ENCODE peak calls at places on chromosomes 2 and 18, in six cellular contexts. R is H9, D is neuronal stem cell, F is mesenchymal stem cell, B is H1, G is trophoblast cell. L is an unnamed sample.
A peak's percentile ranks its signal among the peaks of the same experiment; 100 is the strongest.

GRCh38 chr2:10449481-10449831 is 1.3 kb upstream of the ODC1 start:
- DNase-seq in R (no peak), B (no peak), G (no peak), D (no peak), F (no peak), L (no peak)

GRCh38 chr2:235041221-235041917 is 89.6 kb downstream of the SH3BP4 start:
- DNase-seq in R (no peak), D (no peak), G (no peak), F (no peak), B (no peak), L (no peak)

GRCh38 chr18:41965856-41966255 is 10.8 kb downstream of the PIK3C3 start:
- DNase-seq in D (no peak), G (peak; percentile 18), R (no peak), F (no peak), B (no peak), L (no peak)

GRCh38 chr18:79527656-79528055 is 131.9 kb downstream of the NFATC1 start:
- DNase-seq in G (no peak), D (no peak), B (no peak), R (no peak), F (no peak), L (no peak)

GRCh38 chr2:36355157-36355889 is at the start of gene CRIM1:
- DNase-seq in F (peak; percentile 94), G (peak; percentile 72), B (peak; percentile 67), R (peak; percentile 88), D (peak; percentile 81), L (peak; percentile 91)

GRCh38 chr2:119436993-119437772 is 5.5 kb downstream of the TMEM37 start:
- DNase-seq in G (no peak), R (peak; percentile 11), F (no peak), D (no peak), B (no peak), L (no peak)

GRCh38 chr2:28707592-28707991 is 44.0 kb upstream of the PPP1CB start:
- DNase-seq in B (no peak), R (no peak), D (no peak), F (no peak), G (no peak), L (no peak)

GRCh38 chr2:44736270-44736942 is 205.1 kb upstream of the SIX3 start:
- DNase-seq in F (no peak), D (no peak), R (no peak), G (no peak), B (no peak), L (no peak)

GRCh38 chr2:166766220-166766619 is 122.1 kb upstream of the XIRP2 start:
- DNase-seq in G (no peak), B (no peak), R (peak; percentile 38), D (no peak), F (no peak), L (no peak)

GRCh38 chr2:238875161-238875530 is 27.3 kb downstream of the TWIST2 start:
- DNase-seq in F (peak; percentile 26), G (no peak), R (peak; percentile 29), B (no peak), D (no peak), L (no peak)

DNA sequence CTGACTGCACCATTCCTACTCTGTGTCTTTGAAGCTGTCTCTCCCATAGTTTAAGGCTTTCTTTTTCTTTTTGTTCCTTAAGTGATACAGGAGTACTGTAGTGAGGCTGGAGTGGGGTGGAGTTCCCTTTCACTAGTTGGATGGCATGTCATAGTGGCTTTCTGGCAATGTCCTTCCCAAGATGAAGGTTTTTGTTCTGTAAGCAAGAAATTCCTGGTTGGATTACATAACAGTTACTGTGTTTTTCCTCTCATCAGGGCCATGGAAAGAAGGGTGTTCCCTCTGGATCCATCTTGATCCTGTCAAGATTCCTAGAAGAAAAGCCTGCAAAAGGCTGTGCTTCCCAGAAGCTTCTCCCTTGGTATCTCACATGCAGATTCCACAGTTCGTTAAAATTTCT is 84.2 kb downstream of the ACKR3 start:
- DNase-seq in D (no peak), B (no peak), G (no peak), F (no peak), R (no peak), L (no peak)
- H4K91ac ChIP-seq in D (no peak overlapping the region), B (no peak overlapping the region), G (no peak overlapping the region), F (no peak overlapping the region), R (no peak overlapping the region), L (no peak overlapping the region)

DNA sequence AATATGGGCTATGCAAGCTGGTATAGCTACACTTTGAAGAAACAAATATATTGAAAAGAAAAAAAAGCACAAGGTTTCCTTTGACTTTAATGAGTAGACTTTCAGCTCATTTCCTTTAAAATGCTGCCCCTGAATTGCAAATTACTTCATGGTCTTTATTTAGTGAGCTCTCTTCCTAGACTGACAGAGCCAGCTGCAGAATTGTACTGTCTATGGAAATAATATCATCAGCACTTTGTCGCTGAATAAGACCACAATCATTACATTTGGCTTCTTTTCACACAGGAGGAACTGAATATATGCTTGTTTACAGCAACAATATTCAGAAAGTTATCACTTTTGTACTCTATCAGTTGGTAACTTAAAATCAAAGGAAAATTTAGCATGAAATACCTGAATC is 41.7 kb downstream of the ARL5A start:
- DNase-seq in R (no peak), D (no peak), B (no peak), G (no peak), F (no peak), L (no peak)
- H4K91ac ChIP-seq in R (no peak overlapping the region), D (no peak overlapping the region), B (no peak overlapping the region), G (no peak overlapping the region), F (no peak overlapping the region), L (no peak overlapping the region)

GRCh38 chr18:67790527-67790926 is 274.0 kb upstream of the DSEL start:
- DNase-seq in F (no peak), B (no peak), G (no peak), D (no peak), R (no peak), L (no peak)
- H4K91ac ChIP-seq in F (no peak overlapping the region), B (no peak overlapping the region), G (no peak overlapping the region), D (no peak overlapping the region), R (no peak overlapping the region), L (no peak overlapping the region)

DNA sequence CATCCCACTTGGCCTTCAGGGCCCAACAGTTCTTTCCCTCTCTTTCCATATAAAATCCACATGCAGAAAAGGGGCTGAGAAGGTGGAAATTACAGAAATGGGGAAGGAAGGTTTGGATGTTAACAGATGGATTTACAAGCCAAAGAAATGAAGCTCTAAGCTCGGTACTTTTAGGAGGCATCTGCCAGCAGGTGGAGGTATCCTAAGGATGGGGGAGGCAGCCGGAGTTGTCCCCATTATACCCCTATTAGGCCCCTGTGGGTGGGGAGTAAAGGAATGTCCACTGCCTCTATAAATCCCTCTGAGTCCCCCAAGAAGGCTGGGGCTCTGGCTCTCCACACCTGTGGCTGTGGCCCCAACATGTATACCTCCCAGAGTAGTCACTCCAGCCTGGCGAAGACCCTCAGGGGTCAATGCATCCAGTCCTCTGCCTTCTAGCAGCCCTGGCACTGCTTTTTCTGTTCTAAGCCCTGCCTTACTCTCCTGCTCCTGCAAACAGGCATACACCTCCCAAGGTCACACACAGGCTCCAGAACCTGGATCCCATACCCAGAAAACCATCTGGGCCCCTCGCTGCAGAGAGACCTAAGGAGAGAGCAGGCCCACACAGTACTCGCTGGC is 1.2 kb downstream of the FBXO41 start:
- DNase-seq in G (no peak), D (no peak), R (no peak), F (no peak), B (no peak), L (no peak)
- H4K91ac ChIP-seq in G (no peak overlapping the region), D (no peak overlapping the region), R (no peak overlapping the region), F (peak overlapping the region; percentile 25), B (peak overlapping the region; percentile 45), L (no peak overlapping the region)

L was measured in IMR-90.